ENCODE peak calls at places on chromosome 3, in five cellular contexts. G, W, X, P and A are unnamed samples.

GRCh38 chr3:133983126-133983525 is 46.6 kb downstream of the SLCO2A1 start:
- DNase-seq in G (no peak), W (no peak), X (no peak), P (no peak), A (no peak)

GRCh38 chr3:148540266-148540665 is 157.4 kb upstream of the AGTR1 start:
- DNase-seq in G (no peak), W (no peak), X (no peak), P (no peak), A (no peak)

GRCh38 chr3:52872245-52872644 is 25.1 kb downstream of the STIMATE start:
- DNase-seq in G (no peak), W (no peak), X (no peak), P (no peak), A (no peak)

GRCh38 chr3:127547761-127548605 is 42.5 kb downstream of the TPRA1 start:
- DNase-seq in G (peak), W (peak), X (peak), P (peak), A (peak)

GRCh38 chr3:189273736-189274135 is 102.0 kb downstream of the TPRG1 start:
- DNase-seq in G (no peak), W (no peak), X (no peak), P (no peak), A (no peak)

GRCh38 chr3:98699132-98699531 is 64.0 kb upstream of the ST3GAL6 start:
- DNase-seq in G (no peak), W (no peak), X (no peak), P (peak), A (peak)

GRCh38 chr3:115838786-115839185 is 215.5 kb downstream of the GAP43 start:
- DNase-seq in G (no peak), W (no peak), X (no peak), P (no peak), A (no peak)

GRCh38 chr3:186307594-186307993 is 54.4 kb downstream of the DGKG start:
- DNase-seq in G (no peak), W (no peak), X (peak), P (peak), A (no peak)

GRCh38 chr3:150146891-150147761 is 176.4 kb upstream of the PFN2 start:
- DNase-seq in G (no peak), W (no peak), X (peak), P (no peak), A (no peak)

GRCh38 chr3:122366379-122366749 is 16.7 kb downstream of the MIX23 start:
- DNase-seq in G (no peak), W (peak), X (no peak), P (no peak), A (no peak)

GRCh38 chr3:10292505-10293419 is at the start of gene GHRL:
- DNase-seq in G (no peak), W (no peak), X (no peak), P (peak), A (no peak)

GRCh38 chr3:16374047-16375019 is 109.3 kb downstream of the OXNAD1 start:
- DNase-seq in G (no peak), W (no peak), X (no peak), P (no peak), A (no peak)

GRCh38 chr3:124780356-124780755 is 50.1 kb downstream of the UMPS start:
- DNase-seq in G (no peak), W (no peak), X (peak), P (peak), A (no peak)

GRCh38 chr3:43106293-43106628 is 382 bp upstream of the POMGNT2 start:
- DNase-seq in G (no peak), W (no peak), X (no peak), P (no peak), A (no peak)

GRCh38 chr3:106342386-106342785 is 473.6 kb upstream of the CBLB start:
- DNase-seq in G (no peak), W (no peak), X (no peak), P (no peak), A (no peak)

GRCh38 chr3:55402886-55403605 is 84.1 kb downstream of the WNT5A start:
- DNase-seq in G (no peak), W (no peak), X (no peak), P (no peak), A (peak)

GRCh38 chr3:178443634-178444033 is 92.6 kb upstream of the KCNMB2 start:
- DNase-seq in G (no peak), W (no peak), X (no peak), P (no peak), A (no peak)

GRCh38 chr3:38404286-38404685 is 49.4 kb upstream of the ACVR2B start:
- DNase-seq in G (no peak), W (no peak), X (peak), P (peak), A (no peak)

GRCh38 chr3:52120576-52121458 is 33.4 kb downstream of the POC1A start:
- DNase-seq in G (no peak), W (no peak), X (no peak), P (no peak), A (peak)

GRCh38 chr3:61560452-61561373 is 658 bp upstream of the PTPRG start:
- DNase-seq in G (no peak), W (peak), X (peak), P (peak), A (peak)

GRCh38 chr3:177968891-177969290 is 567.3 kb upstream of the KCNMB2 start:
- DNase-seq in G (no peak), W (no peak), X (no peak), P (no peak), A (no peak)

GRCh38 chr3:53880396-53881345 is 1.3 kb downstream of the ACTR8 start:
- DNase-seq in G (no peak), W (no peak), X (no peak), P (no peak), A (no peak)

GRCh38 chr3:146715176-146715575 is 110.0 kb upstream of the PLSCR5 start:
- DNase-seq in G (no peak), W (no peak), X (peak), P (no peak), A (no peak)

GRCh38 chr3:21750831-21751391 is at the start of gene ZNF385D:
- DNase-seq in G (no peak), W (no peak), X (peak), P (peak), A (no peak)

GRCh38 chr3:185929192-185930151 is 8.3 kb downstream of the TRA2B start:
- DNase-seq in G (no peak), W (no peak), X (no peak), P (no peak), A (no peak)

GRCh38 chr3:14518432-14518802 is 21.7 kb downstream of the GRIP2 start:
- DNase-seq in G (no peak), W (no peak), X (no peak), P (no peak), A (no peak)

GRCh38 chr3:46495901-46496456 is 1.8 kb upstream of the RTP3 start:
- DNase-seq in G (no peak), W (no peak), X (peak), P (no peak), A (peak)

GRCh38 chr3:107525101-107525953 is 2.6 kb downstream of the BBX start:
- DNase-seq in G (no peak), W (peak), X (peak), P (peak), A (peak)

GRCh38 chr3:126423191-126424038 is 28.7 kb downstream of the CFAP100 start:
- DNase-seq in G (no peak), W (no peak), X (no peak), P (no peak), A (no peak)

GRCh38 chr3:188926141-188926540 is 245.6 kb upstream of the TPRG1 start:
- DNase-seq in G (no peak), W (no peak), X (no peak), P (no peak), A (no peak)

GRCh38 chr3:15295506-15295905 is 36.9 kb downstream of the SH3BP5 start:
- DNase-seq in G (no peak), W (no peak), X (no peak), P (no peak), A (no peak)

GRCh38 chr3:44104043-44104442 is 137.6 kb upstream of the TOPAZ1 start:
- DNase-seq in G (no peak), W (no peak), X (no peak), P (no peak), A (no peak)

GRCh38 chr3:119497824-119498187 is 541 bp upstream of the TIMMDC1 start:
- DNase-seq in G (no peak), W (peak), X (peak), P (peak), A (no peak)

GRCh38 chr3:170572665-170573253 is 13.1 kb downstream of the SLC7A14 start:
- DNase-seq in G (no peak), W (no peak), X (peak), P (no peak), A (no peak)

GRCh38 chr3:195086885-195087284 is 184.1 kb downstream of the XXYLT1 start:
- DNase-seq in G (no peak), W (no peak), X (no peak), P (no peak), A (no peak)

GRCh38 chr3:178538065-178538464 is 1.8 kb downstream of the KCNMB2 start:
- DNase-seq in G (no peak), W (no peak), X (no peak), P (no peak), A (no peak)

GRCh38 chr3:65742914-65743313 is 295.8 kb downstream of the MAGI1 start:
- DNase-seq in G (no peak), W (no peak), X (no peak), P (no peak), A (no peak)